ENCODE peak calls at places on chromosome X, in five cellular contexts. P is gastrocnemius medialis, Y is HEK293T, S is tibial artery, V is NAMALWA. C is an unnamed sample.

GRCh38 chrX:72097081-72097480 is 34.6 kb downstream of the RTL5 start:
- DNase-seq in P (no peak), Y (no peak), S (no peak), V (no peak), C (no peak)

GRCh38 chrX:109974906-109975655 is 27.8 kb upstream of the TMEM164 start:
- DNase-seq in P (no peak), Y (no peak), S (no peak), V (no peak), C (no peak)

GRCh38 chrX:71493111-71493613 is 39.7 kb upstream of the OGT start:
- DNase-seq in P (no peak), Y (no peak), S (peak), V (no peak), C (no peak)

GRCh38 chrX:53239474-53239873 is 14.5 kb upstream of the KDM5C start:
- DNase-seq in P (no peak), Y (peak), S (no peak), V (peak), C (peak)

GRCh38 chrX:136202889-136203288 is 48.3 kb downstream of the MAP7D3 start:
- DNase-seq in P (no peak), Y (no peak), S (no peak), V (no peak), C (no peak)

GRCh38 chrX:39749135-39749534 is 348.6 kb downstream of the BCOR start:
- DNase-seq in P (no peak), Y (no peak), S (peak), V (no peak), C (no peak)

GRCh38 chrX:102063445-102064074 is 61.9 kb upstream of the TCEAL2 start:
- DNase-seq in P (no peak), Y (no peak), S (no peak), V (peak), C (no peak)

GRCh38 chrX:21963226-21963625 is 22.7 kb downstream of the SMS start:
- DNase-seq in P (no peak), Y (no peak), S (no peak), V (no peak), C (no peak)

GRCh38 chrX:152901816-152902501 is 4.1 kb downstream of the ZNF185 start:
- DNase-seq in P (no peak), Y (no peak), S (no peak), V (no peak), C (no peak)

GRCh38 chrX:35809816-35810215 is 11.7 kb downstream of the MAGEB16 start:
- DNase-seq in P (no peak), Y (no peak), S (no peak), V (no peak), C (no peak)

GRCh38 chrX:119189586-119189985 is 46.5 kb upstream of the PGRMC1 start:
- DNase-seq in P (peak), Y (no peak), S (peak), V (no peak), C (no peak)

GRCh38 chrX:21840199-21840557 is 761 bp downstream of the MBTPS2 start:
- DNase-seq in P (no peak), Y (no peak), S (no peak), V (peak), C (no peak)

GRCh38 chrX:24566233-24566632 is 80.9 kb downstream of the PCYT1B start:
- DNase-seq in P (no peak), Y (no peak), S (no peak), V (no peak), C (no peak)

GRCh38 chrX:641671-642435 is 11.3 kb downstream of the SHOX start:
- DNase-seq in P (no peak), Y (no peak), S (no peak), V (no peak), C (no peak)

C was measured in HuH-7.